ENCODE peak calls at places on chromosomes 5 and 9, in ten cellular contexts. One of them, this sample, is unnamed.

GRCh38 chr5:160979356-160979755 is 127.3 kb upstream of the ATP10B start:
- DNase-seq in sigmoid colon: no peak
- DNase-seq in GM23338: no peak
- DNase-seq in stomach: no peak
- DNase-seq in HCT116: no peak
- DNase-seq in HepG2: no peak
- DNase-seq in SK-N-SH: no peak
- DNase-seq in spleen: no peak
- DNase-seq in transverse colon: no peak
- DNase-seq in GM12892: no peak
- DNase-seq in this sample: no peak

GRCh38 chr9:102728946-102729345 is 266.2 kb upstream of the CYLC2 start:
- DNase-seq in SK-N-SH: no peak
- DNase-seq in stomach: no peak
- DNase-seq in HepG2: no peak
- DNase-seq in HCT116: no peak
- DNase-seq in transverse colon: no peak
- DNase-seq in GM12892: no peak
- DNase-seq in GM23338: no peak
- DNase-seq in spleen: peak
- DNase-seq in sigmoid colon: no peak
- DNase-seq in this sample: no peak

GRCh38 chr9:90107021-90107771 is 502.4 kb downstream of the GADD45G start:
- DNase-seq in sigmoid colon: peak
- DNase-seq in GM23338: no peak
- DNase-seq in stomach: peak
- DNase-seq in spleen: no peak
- DNase-seq in GM12892: no peak
- DNase-seq in HCT116: no peak
- DNase-seq in transverse colon: peak
- DNase-seq in HepG2: no peak
- DNase-seq in SK-N-SH: no peak
- DNase-seq in this sample: no peak

GRCh38 chr9:124266139-124266825 is 8.5 kb downstream of the NEK6 start:
- DNase-seq in HepG2: no peak
- DNase-seq in SK-N-SH: no peak
- DNase-seq in GM12892: no peak
- DNase-seq in sigmoid colon: no peak
- DNase-seq in transverse colon: no peak
- DNase-seq in HCT116: no peak
- DNase-seq in stomach: no peak
- DNase-seq in GM23338: no peak
- DNase-seq in spleen: no peak
- DNase-seq in this sample: no peak

GRCh38 chr5:74641778-74642542 is 1.4 kb upstream of the ENC1 start:
- DNase-seq in sigmoid colon: no peak
- DNase-seq in stomach: peak
- DNase-seq in GM12892: no peak
- DNase-seq in spleen: peak
- DNase-seq in HepG2: peak
- DNase-seq in GM23338: peak
- DNase-seq in transverse colon: peak
- DNase-seq in HCT116: peak
- DNase-seq in SK-N-SH: peak
- DNase-seq in this sample: no peak

GRCh38 chr9:6441269-6441668 is 28.3 kb downstream of the UHRF2 start:
- DNase-seq in spleen: no peak
- DNase-seq in SK-N-SH: no peak
- DNase-seq in HCT116: no peak
- DNase-seq in GM23338: no peak
- DNase-seq in HepG2: no peak
- DNase-seq in sigmoid colon: no peak
- DNase-seq in stomach: no peak
- DNase-seq in GM12892: no peak
- DNase-seq in transverse colon: no peak
- DNase-seq in this sample: no peak

GRCh38 chr9:137168907-137169763 is 716 bp downstream of the LRRC26 start:
- DNase-seq in GM23338: peak
- DNase-seq in GM12892: peak
- DNase-seq in sigmoid colon: no peak
- DNase-seq in transverse colon: peak
- DNase-seq in HepG2: peak
- DNase-seq in spleen: no peak
- DNase-seq in SK-N-SH: peak
- DNase-seq in HCT116: peak
- DNase-seq in stomach: peak
- DNase-seq in this sample: no peak

GRCh38 chr5:39501403-39501802 is 76.6 kb upstream of the DAB2 start:
- DNase-seq in HCT116: no peak
- DNase-seq in stomach: no peak
- DNase-seq in transverse colon: no peak
- DNase-seq in sigmoid colon: peak
- DNase-seq in GM23338: no peak
- DNase-seq in spleen: no peak
- DNase-seq in SK-N-SH: no peak
- DNase-seq in HepG2: no peak
- DNase-seq in GM12892: no peak
- DNase-seq in this sample: no peak

GRCh38 chr5:150440948-150441812 is 8.4 kb downstream of the RPS14 start:
- DNase-seq in HCT116: no peak
- DNase-seq in sigmoid colon: no peak
- DNase-seq in transverse colon: no peak
- DNase-seq in HepG2: no peak
- DNase-seq in spleen: no peak
- DNase-seq in SK-N-SH: no peak
- DNase-seq in stomach: no peak
- DNase-seq in GM12892: no peak
- DNase-seq in GM23338: peak
- DNase-seq in this sample: no peak

GRCh38 chr5:120446068-120446492 is 18.0 kb upstream of the PRR16 start:
- DNase-seq in SK-N-SH: no peak
- DNase-seq in HCT116: no peak
- DNase-seq in GM23338: no peak
- DNase-seq in spleen: no peak
- DNase-seq in sigmoid colon: no peak
- DNase-seq in GM12892: no peak
- DNase-seq in stomach: no peak
- DNase-seq in HepG2: no peak
- DNase-seq in transverse colon: no peak
- DNase-seq in this sample: no peak

GRCh38 chr5:79849486-79850315 is 141.4 kb downstream of the MTX3 start:
- DNase-seq in sigmoid colon: no peak
- DNase-seq in HepG2: no peak
- DNase-seq in transverse colon: no peak
- DNase-seq in GM23338: no peak
- DNase-seq in HCT116: no peak
- DNase-seq in GM12892: no peak
- DNase-seq in stomach: no peak
- DNase-seq in SK-N-SH: no peak
- DNase-seq in spleen: no peak
- DNase-seq in this sample: peak

DNA sequence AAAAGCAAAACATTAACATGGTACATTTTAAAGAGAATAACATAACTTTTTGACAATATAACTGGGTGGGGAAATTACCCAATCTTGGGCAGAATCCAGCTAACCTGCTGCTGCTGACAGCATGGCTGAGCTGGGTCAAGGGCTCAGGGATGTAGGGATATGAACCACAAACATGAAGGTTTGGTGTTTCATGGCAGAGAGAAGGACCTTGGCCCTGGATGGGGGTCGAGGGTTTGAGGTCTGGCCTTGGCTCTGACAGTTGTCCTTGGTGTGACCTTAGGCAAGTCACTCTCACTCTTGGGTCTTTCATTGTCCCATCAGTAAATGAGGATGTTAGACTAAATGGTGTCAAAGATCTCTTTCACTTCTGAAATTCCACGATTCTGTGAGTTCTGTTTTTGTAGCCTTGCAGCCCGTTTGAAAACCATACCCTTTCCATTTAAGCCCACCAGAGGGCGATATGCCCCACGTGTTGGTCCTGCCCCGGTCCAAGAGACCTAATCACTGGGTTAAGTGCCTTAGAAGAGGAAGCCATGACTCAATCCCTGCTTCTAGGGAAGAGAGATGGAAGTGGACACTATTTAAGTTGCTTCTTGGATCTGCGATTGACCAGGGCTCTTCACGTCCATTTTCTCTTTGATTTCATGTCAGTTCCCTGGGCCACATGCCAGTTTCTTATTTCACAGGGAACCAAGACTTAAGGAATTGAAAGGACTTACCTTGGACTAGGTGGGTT is 56.8 kb upstream of the TEX48 start:
- DNase-seq in spleen: peak
- DNase-seq in sigmoid colon: peak
- DNase-seq in HepG2: peak
- DNase-seq in SK-N-SH: peak
- DNase-seq in transverse colon: peak
- DNase-seq in GM23338: peak
- DNase-seq in HCT116: peak
- DNase-seq in GM12892: peak
- DNase-seq in stomach: peak
- DNase-seq in this sample: no peak
- TF ChIP-seq POLR2AphosphoS5 in spleen: peak
- TF ChIP-seq POLR2AphosphoS5 in sigmoid colon: no peak
- TF ChIP-seq POLR2AphosphoS5 in HepG2: no peak
- TF ChIP-seq POLR2AphosphoS5 in SK-N-SH: no peak
- TF ChIP-seq POLR2AphosphoS5 in transverse colon: no peak
- TF ChIP-seq POLR2AphosphoS5 in GM23338: no peak
- TF ChIP-seq POLR2AphosphoS5 in HCT116: no peak
- TF ChIP-seq POLR2AphosphoS5 in GM12892: no peak
- TF ChIP-seq POLR2AphosphoS5 in stomach: peak
- TF ChIP-seq POLR2AphosphoS5 in this sample: no peak

GRCh38 chr9:100167912-100168775 is 69.1 kb downstream of the INVS start:
- DNase-seq in HepG2: no peak
- DNase-seq in spleen: no peak
- DNase-seq in transverse colon: no peak
- DNase-seq in GM23338: no peak
- DNase-seq in sigmoid colon: no peak
- DNase-seq in GM12892: no peak
- DNase-seq in HCT116: no peak
- DNase-seq in stomach: no peak
- DNase-seq in SK-N-SH: no peak
- DNase-seq in this sample: no peak

GRCh38 chr9:100170085-100170484 is 71.0 kb downstream of the INVS start:
- DNase-seq in transverse colon: no peak
- DNase-seq in GM23338: no peak
- DNase-seq in stomach: no peak
- DNase-seq in spleen: no peak
- DNase-seq in SK-N-SH: no peak
- DNase-seq in GM12892: no peak
- DNase-seq in sigmoid colon: no peak
- DNase-seq in HCT116: no peak
- DNase-seq in HepG2: no peak
- DNase-seq in this sample: no peak

GRCh38 chr9:100167176-100167575 is 68.1 kb downstream of the INVS start:
- DNase-seq in HepG2: no peak
- DNase-seq in stomach: no peak
- DNase-seq in HCT116: no peak
- DNase-seq in SK-N-SH: no peak
- DNase-seq in spleen: no peak
- DNase-seq in transverse colon: no peak
- DNase-seq in sigmoid colon: no peak
- DNase-seq in GM12892: no peak
- DNase-seq in GM23338: no peak
- DNase-seq in this sample: no peak

DNA sequence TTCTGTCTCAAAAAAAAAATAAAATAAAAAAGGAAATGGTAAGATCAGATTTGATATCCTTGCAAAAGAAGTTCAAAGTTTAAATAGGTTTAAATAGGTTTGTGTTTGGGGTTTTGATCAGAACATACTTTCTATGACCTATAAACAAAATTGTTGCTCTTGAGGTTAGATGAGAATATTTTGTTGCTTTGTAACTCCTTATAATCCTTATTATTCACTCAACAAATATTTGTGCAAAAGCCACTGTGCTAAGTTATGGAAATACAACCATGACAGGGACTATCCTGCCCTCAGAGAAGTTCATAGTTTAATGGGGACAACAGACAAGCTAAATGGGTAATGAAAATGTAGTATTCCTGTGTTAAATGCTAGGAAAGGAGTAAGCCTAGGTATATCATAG is 71.5 kb downstream of the INVS start:
- DNase-seq in GM23338: no peak
- DNase-seq in HCT116: no peak
- DNase-seq in GM12892: no peak
- DNase-seq in HepG2: no peak
- DNase-seq in transverse colon: no peak
- DNase-seq in spleen: no peak
- DNase-seq in SK-N-SH: no peak
- DNase-seq in stomach: no peak
- DNase-seq in sigmoid colon: no peak
- DNase-seq in this sample: no peak
- TF ChIP-seq POLR2AphosphoS5 in GM23338: no peak
- TF ChIP-seq POLR2AphosphoS5 in HCT116: no peak
- TF ChIP-seq POLR2AphosphoS5 in GM12892: no peak
- TF ChIP-seq POLR2AphosphoS5 in HepG2: no peak
- TF ChIP-seq POLR2AphosphoS5 in transverse colon: no peak
- TF ChIP-seq POLR2AphosphoS5 in spleen: no peak
- TF ChIP-seq POLR2AphosphoS5 in SK-N-SH: no peak
- TF ChIP-seq POLR2AphosphoS5 in stomach: no peak
- TF ChIP-seq POLR2AphosphoS5 in sigmoid colon: no peak
- TF ChIP-seq POLR2AphosphoS5 in this sample: no peak

GRCh38 chr5:171617268-171617667 is 168.3 kb upstream of the SMIM23 start:
- DNase-seq in sigmoid colon: no peak
- DNase-seq in spleen: no peak
- DNase-seq in HCT116: no peak
- DNase-seq in GM12892: no peak
- DNase-seq in GM23338: no peak
- DNase-seq in SK-N-SH: no peak
- DNase-seq in transverse colon: no peak
- DNase-seq in HepG2: no peak
- DNase-seq in stomach: no peak
- DNase-seq in this sample: no peak
- TF ChIP-seq POLR2AphosphoS5 in sigmoid colon: no peak
- TF ChIP-seq POLR2AphosphoS5 in spleen: no peak
- TF ChIP-seq POLR2AphosphoS5 in HCT116: no peak
- TF ChIP-seq POLR2AphosphoS5 in GM12892: no peak
- TF ChIP-seq POLR2AphosphoS5 in GM23338: no peak
- TF ChIP-seq POLR2AphosphoS5 in SK-N-SH: no peak
- TF ChIP-seq POLR2AphosphoS5 in transverse colon: no peak
- TF ChIP-seq POLR2AphosphoS5 in HepG2: no peak
- TF ChIP-seq POLR2AphosphoS5 in stomach: no peak
- TF ChIP-seq POLR2AphosphoS5 in this sample: no peak

DNA sequence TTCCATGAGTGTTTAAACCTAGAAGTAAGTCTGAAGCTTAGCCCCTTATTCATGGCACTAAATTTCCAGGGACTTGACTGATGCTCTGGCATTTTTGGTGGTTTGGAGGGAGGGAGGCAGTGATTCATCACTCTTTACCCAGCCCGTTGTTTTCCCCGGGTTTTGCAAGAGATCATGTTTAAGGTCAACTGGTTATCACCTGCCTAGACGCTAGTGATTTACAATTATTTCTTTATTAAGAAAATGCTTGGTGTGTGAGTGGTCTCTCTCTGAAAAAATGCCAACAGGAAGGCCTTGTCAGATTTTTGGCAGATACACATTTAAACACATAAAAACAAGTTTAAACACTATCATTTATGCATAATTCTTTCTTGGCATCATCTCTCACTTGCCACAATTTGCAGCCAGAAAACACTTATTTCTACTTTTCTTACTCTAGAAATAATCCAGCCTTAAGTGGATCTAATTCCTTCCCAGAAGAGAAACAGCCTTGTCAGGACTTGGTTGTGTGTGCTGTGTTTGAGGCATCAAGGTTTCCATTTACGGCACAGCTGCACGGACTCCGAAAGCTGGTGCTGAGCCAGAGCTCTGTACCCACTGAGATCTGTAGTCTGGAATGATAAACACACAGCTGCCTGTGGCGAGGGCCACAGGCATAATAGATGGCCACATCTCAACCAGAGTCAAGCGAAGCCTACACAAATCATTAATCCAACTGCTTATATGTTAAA is 738.0 kb upstream of the ZNF608 start:
- DNase-seq in HCT116: peak
- DNase-seq in stomach: peak
- DNase-seq in GM23338: no peak
- DNase-seq in SK-N-SH: peak
- DNase-seq in spleen: no peak
- DNase-seq in transverse colon: peak
- DNase-seq in GM12892: no peak
- DNase-seq in sigmoid colon: peak
- DNase-seq in HepG2: no peak
- DNase-seq in this sample: peak
- TF ChIP-seq POLR2AphosphoS5 in HCT116: no peak
- TF ChIP-seq POLR2AphosphoS5 in stomach: peak
- TF ChIP-seq POLR2AphosphoS5 in GM23338: no peak
- TF ChIP-seq POLR2AphosphoS5 in SK-N-SH: no peak
- TF ChIP-seq POLR2AphosphoS5 in spleen: no peak
- TF ChIP-seq POLR2AphosphoS5 in transverse colon: peak
- TF ChIP-seq POLR2AphosphoS5 in GM12892: no peak
- TF ChIP-seq POLR2AphosphoS5 in sigmoid colon: no peak
- TF ChIP-seq POLR2AphosphoS5 in HepG2: no peak
- TF ChIP-seq POLR2AphosphoS5 in this sample: no peak